ENCODE peak calls at places on chromosomes 5 and 9, in ten cellular contexts. One of them, this sample, is unnamed.

GRCh38 chr9:105828171-105828570 is 133.8 kb downstream of the TMEM38B start:
- DNase-seq in A549: no peak
- DNase-seq in H9: no peak
- DNase-seq in tibial artery: no peak
- DNase-seq in sigmoid colon: no peak
- DNase-seq in right atrium auricular region: no peak
- DNase-seq in Peyer's patch: no peak
- DNase-seq in colonic mucosa: no peak
- DNase-seq in heart left ventricle: no peak
- DNase-seq in uterus: no peak
- DNase-seq in this sample: no peak

GRCh38 chr5:40410231-40410861 is 269.4 kb upstream of the PTGER4 start:
- DNase-seq in A549: no peak
- DNase-seq in H9: no peak
- DNase-seq in tibial artery: no peak
- DNase-seq in sigmoid colon: no peak
- DNase-seq in right atrium auricular region: no peak
- DNase-seq in Peyer's patch: peak; percentile 81
- DNase-seq in colonic mucosa: no peak
- DNase-seq in heart left ventricle: peak; percentile 28
- DNase-seq in uterus: no peak
- DNase-seq in this sample: no peak

GRCh38 chr5:39194466-39195136 is 24.8 kb downstream of the FYB1 start:
- DNase-seq in A549: peak; percentile 49
- DNase-seq in H9: no peak
- DNase-seq in tibial artery: no peak
- DNase-seq in sigmoid colon: no peak
- DNase-seq in right atrium auricular region: no peak
- DNase-seq in Peyer's patch: no peak
- DNase-seq in colonic mucosa: no peak
- DNase-seq in heart left ventricle: no peak
- DNase-seq in uterus: no peak
- DNase-seq in this sample: no peak

GRCh38 chr9:61673664-61674381 is 484.0 kb downstream of the SPATA31A7 start:
- DNase-seq in A549: no peak
- DNase-seq in H9: no peak
- DNase-seq in tibial artery: peak; percentile 58
- DNase-seq in sigmoid colon: no peak
- DNase-seq in right atrium auricular region: peak; percentile 42
- DNase-seq in Peyer's patch: peak; percentile 36
- DNase-seq in colonic mucosa: no peak
- DNase-seq in heart left ventricle: no peak
- DNase-seq in uterus: no peak
- DNase-seq in this sample: peak; percentile 51

GRCh38 chr5:168317521-168318147 is 26.2 kb downstream of the WWC1 start:
- DNase-seq in A549: peak; percentile 95
- DNase-seq in H9: no peak
- DNase-seq in tibial artery: no peak
- DNase-seq in sigmoid colon: no peak
- DNase-seq in right atrium auricular region: no peak
- DNase-seq in Peyer's patch: peak; percentile 60
- DNase-seq in colonic mucosa: no peak
- DNase-seq in heart left ventricle: no peak
- DNase-seq in uterus: no peak
- DNase-seq in this sample: no peak

GRCh38 chr5:133777951-133778350 is 165.6 kb upstream of the FSTL4 start:
- DNase-seq in A549: no peak
- DNase-seq in H9: peak; percentile 6
- DNase-seq in tibial artery: no peak
- DNase-seq in sigmoid colon: no peak
- DNase-seq in right atrium auricular region: no peak
- DNase-seq in Peyer's patch: no peak
- DNase-seq in colonic mucosa: no peak
- DNase-seq in heart left ventricle: no peak
- DNase-seq in uterus: no peak
- DNase-seq in this sample: no peak

GRCh38 chr9:21750021-21750735 is 52.3 kb upstream of the MTAP start:
- DNase-seq in A549: no peak
- DNase-seq in H9: no peak
- DNase-seq in tibial artery: no peak
- DNase-seq in sigmoid colon: no peak
- DNase-seq in right atrium auricular region: no peak
- DNase-seq in Peyer's patch: no peak
- DNase-seq in colonic mucosa: no peak
- DNase-seq in heart left ventricle: no peak
- DNase-seq in uterus: no peak
- DNase-seq in this sample: no peak

GRCh38 chr5:170534177-170534576 is 30.4 kb downstream of the KCNIP1 start:
- DNase-seq in A549: no peak
- DNase-seq in H9: no peak
- DNase-seq in tibial artery: peak; percentile 5
- DNase-seq in sigmoid colon: peak; percentile 7
- DNase-seq in right atrium auricular region: no peak
- DNase-seq in Peyer's patch: no peak
- DNase-seq in colonic mucosa: no peak
- DNase-seq in heart left ventricle: no peak
- DNase-seq in uterus: no peak
- DNase-seq in this sample: no peak

GRCh38 chr5:149700347-149700746 is 29.8 kb upstream of the PPARGC1B start:
- DNase-seq in A549: no peak
- DNase-seq in H9: no peak
- DNase-seq in tibial artery: no peak
- DNase-seq in sigmoid colon: no peak
- DNase-seq in right atrium auricular region: no peak
- DNase-seq in Peyer's patch: no peak
- DNase-seq in colonic mucosa: no peak
- DNase-seq in heart left ventricle: peak; percentile 22
- DNase-seq in uterus: no peak
- DNase-seq in this sample: no peak

GRCh38 chr5:149693482-149693881 is 36.6 kb upstream of the PPARGC1B start:
- DNase-seq in A549: no peak
- DNase-seq in H9: peak; percentile 12
- DNase-seq in tibial artery: no peak
- DNase-seq in sigmoid colon: no peak
- DNase-seq in right atrium auricular region: no peak
- DNase-seq in Peyer's patch: no peak
- DNase-seq in colonic mucosa: no peak
- DNase-seq in heart left ventricle: no peak
- DNase-seq in uterus: no peak
- DNase-seq in this sample: no peak

GRCh38 chr5:149702607-149702952 is 27.5 kb upstream of the PPARGC1B start:
- DNase-seq in A549: no peak
- DNase-seq in H9: no peak
- DNase-seq in tibial artery: no peak
- DNase-seq in sigmoid colon: no peak
- DNase-seq in right atrium auricular region: peak; percentile 38
- DNase-seq in Peyer's patch: no peak
- DNase-seq in colonic mucosa: no peak
- DNase-seq in heart left ventricle: no peak
- DNase-seq in uterus: no peak
- DNase-seq in this sample: no peak

GRCh38 chr5:149694007-149694406 is 36.1 kb upstream of the PPARGC1B start:
- DNase-seq in A549: no peak
- DNase-seq in H9: no peak
- DNase-seq in tibial artery: no peak
- DNase-seq in sigmoid colon: no peak
- DNase-seq in right atrium auricular region: no peak
- DNase-seq in Peyer's patch: no peak
- DNase-seq in colonic mucosa: no peak
- DNase-seq in heart left ventricle: peak; percentile 72
- DNase-seq in uterus: no peak
- DNase-seq in this sample: no peak

DNA sequence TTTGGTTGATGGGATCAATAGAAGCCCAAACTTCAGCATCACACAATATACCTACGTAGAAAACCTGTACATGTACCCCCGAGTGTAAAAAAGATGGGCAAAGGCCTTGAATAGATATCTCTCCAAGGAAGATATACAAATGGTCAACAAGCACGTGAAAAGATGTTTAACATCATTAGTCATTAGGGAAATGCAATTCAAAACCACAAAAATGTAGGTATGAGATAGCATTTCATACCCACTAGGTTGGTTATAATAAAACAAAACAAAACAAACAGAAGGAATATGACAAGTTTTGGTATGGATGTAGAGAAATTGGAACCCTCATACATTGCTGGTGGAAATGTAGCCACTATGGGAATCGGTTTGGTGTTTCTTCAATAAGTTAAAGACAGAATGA is 33.1 kb upstream of the PPARGC1B start:
- DNase-seq in A549: no peak
- DNase-seq in H9: no peak
- DNase-seq in tibial artery: no peak
- DNase-seq in sigmoid colon: no peak
- DNase-seq in right atrium auricular region: no peak
- DNase-seq in Peyer's patch: no peak
- DNase-seq in colonic mucosa: no peak
- DNase-seq in heart left ventricle: no peak
- DNase-seq in uterus: no peak
- DNase-seq in this sample: no peak
- H3K4me1 ChIP-seq in A549: peaks cover 5% of the 10 kb centered on the region
- H3K4me1 ChIP-seq in H9: no peaks in the 10 kb centered on the region
- H3K4me1 ChIP-seq in tibial artery: no peaks in the 10 kb centered on the region
- H3K4me1 ChIP-seq in sigmoid colon: no peaks in the 10 kb centered on the region
- H3K4me1 ChIP-seq in right atrium auricular region: peaks cover 6% of the 10 kb centered on the region
- H3K4me1 ChIP-seq in Peyer's patch: no peaks in the 10 kb centered on the region
- H3K4me1 ChIP-seq in colonic mucosa: no peaks in the 10 kb centered on the region
- H3K4me1 ChIP-seq in heart left ventricle: no peaks in the 10 kb centered on the region
- H3K4me1 ChIP-seq in uterus: no peaks in the 10 kb centered on the region
- H3K4me1 ChIP-seq in this sample: peaks cover 3% of the 10 kb centered on the region

GRCh38 chr5:69217732-69218568 is 16.7 kb upstream of the CDK7 start:
- DNase-seq in A549: peak; percentile 96
- DNase-seq in H9: peak; percentile 96
- DNase-seq in tibial artery: peak; percentile 98
- DNase-seq in sigmoid colon: peak; percentile 98
- DNase-seq in right atrium auricular region: peak; percentile 96
- DNase-seq in Peyer's patch: peak; percentile 95
- DNase-seq in colonic mucosa: peak; percentile 99
- DNase-seq in heart left ventricle: peak; percentile 98
- DNase-seq in uterus: peak; percentile 97
- DNase-seq in this sample: peak; percentile 99
- TF ChIP-seq CTCF in A549: no peak
- TF ChIP-seq CTCF in H9: peak; percentile 37
- TF ChIP-seq CTCF in tibial artery: peak; percentile 50
- TF ChIP-seq CTCF in sigmoid colon: no peak
- TF ChIP-seq CTCF in right atrium auricular region: peak; percentile 26
- TF ChIP-seq CTCF in Peyer's patch: peak; percentile 45
- TF ChIP-seq CTCF in colonic mucosa: no peak
- TF ChIP-seq CTCF in heart left ventricle: peak; percentile 26
- TF ChIP-seq CTCF in uterus: no peak
- TF ChIP-seq CTCF in this sample: no peak

GRCh38 chr9:131658753-131659129 is 81.1 kb downstream of the RAPGEF1 start:
- DNase-seq in A549: no peak
- DNase-seq in H9: no peak
- DNase-seq in tibial artery: no peak
- DNase-seq in sigmoid colon: no peak
- DNase-seq in right atrium auricular region: no peak
- DNase-seq in Peyer's patch: no peak
- DNase-seq in colonic mucosa: no peak
- DNase-seq in heart left ventricle: no peak
- DNase-seq in uterus: no peak
- DNase-seq in this sample: no peak

GRCh38 chr9:131657456-131657855 is 82.4 kb downstream of the RAPGEF1 start:
- DNase-seq in A549: no peak
- DNase-seq in H9: no peak
- DNase-seq in tibial artery: no peak
- DNase-seq in sigmoid colon: no peak
- DNase-seq in right atrium auricular region: no peak
- DNase-seq in Peyer's patch: peak; percentile 75
- DNase-seq in colonic mucosa: no peak
- DNase-seq in heart left ventricle: no peak
- DNase-seq in uterus: no peak
- DNase-seq in this sample: no peak

GRCh38 chr9:131657890-131658752 is 81.8 kb downstream of the RAPGEF1 start:
- DNase-seq in A549: peak; percentile 64
- DNase-seq in H9: no peak
- DNase-seq in tibial artery: no peak
- DNase-seq in sigmoid colon: no peak
- DNase-seq in right atrium auricular region: no peak
- DNase-seq in Peyer's patch: no peak
- DNase-seq in colonic mucosa: no peak
- DNase-seq in heart left ventricle: no peak
- DNase-seq in uterus: no peak
- DNase-seq in this sample: no peak

GRCh38 chr9:131656356-131657030 is 83.4 kb downstream of the RAPGEF1 start:
- DNase-seq in A549: no peak
- DNase-seq in H9: no peak
- DNase-seq in tibial artery: peak; percentile 85
- DNase-seq in sigmoid colon: peak; percentile 83
- DNase-seq in right atrium auricular region: peak; percentile 85
- DNase-seq in Peyer's patch: peak; percentile 95
- DNase-seq in colonic mucosa: peak; percentile 50
- DNase-seq in heart left ventricle: peak; percentile 74
- DNase-seq in uterus: no peak
- DNase-seq in this sample: peak; percentile 85

DNA sequence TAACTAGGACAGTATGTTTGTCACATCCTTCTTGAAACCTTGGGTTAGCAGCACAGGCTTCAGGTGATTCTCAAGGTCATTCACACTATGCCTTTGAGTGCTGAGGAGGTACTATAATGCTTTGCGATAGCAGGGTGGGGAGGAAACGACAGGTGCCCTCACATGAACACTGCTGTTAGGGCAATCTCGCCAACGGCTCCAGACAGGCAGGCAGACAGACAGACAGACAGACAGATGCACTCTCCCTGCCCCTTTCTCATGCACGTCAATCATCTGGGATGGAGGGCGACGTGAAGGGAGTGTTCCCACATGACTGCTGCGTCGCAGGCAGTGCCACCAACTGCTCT is 82.9 kb downstream of the RAPGEF1 start:
- DNase-seq in A549: no peak
- DNase-seq in H9: no peak
- DNase-seq in tibial artery: no peak
- DNase-seq in sigmoid colon: no peak
- DNase-seq in right atrium auricular region: no peak
- DNase-seq in Peyer's patch: no peak
- DNase-seq in colonic mucosa: no peak
- DNase-seq in heart left ventricle: no peak
- DNase-seq in uterus: no peak
- DNase-seq in this sample: no peak
- H3K4me1 ChIP-seq in A549: peaks cover 41% of the 10 kb centered on the region
- H3K4me1 ChIP-seq in H9: peaks cover 24% of the 10 kb centered on the region
- H3K4me1 ChIP-seq in tibial artery: peaks cover 20% of the 10 kb centered on the region
- H3K4me1 ChIP-seq in sigmoid colon: peaks cover 34% of the 10 kb centered on the region
- H3K4me1 ChIP-seq in right atrium auricular region: peaks cover 61% of the 10 kb centered on the region
- H3K4me1 ChIP-seq in Peyer's patch: peaks cover 58% of the 10 kb centered on the region
- H3K4me1 ChIP-seq in colonic mucosa: peaks cover 9% of the 10 kb centered on the region
- H3K4me1 ChIP-seq in heart left ventricle: peaks cover 18% of the 10 kb centered on the region
- H3K4me1 ChIP-seq in uterus: no peaks in the 10 kb centered on the region
- H3K4me1 ChIP-seq in this sample: peaks cover 37% of the 10 kb centered on the region

GRCh38 chr5:14681236-14681752 is 16.8 kb downstream of the OTULIN start:
- DNase-seq in A549: no peak
- DNase-seq in H9: no peak
- DNase-seq in tibial artery: no peak
- DNase-seq in sigmoid colon: no peak
- DNase-seq in right atrium auricular region: no peak
- DNase-seq in Peyer's patch: no peak
- DNase-seq in colonic mucosa: no peak
- DNase-seq in heart left ventricle: peak; percentile 33
- DNase-seq in uterus: no peak
- DNase-seq in this sample: no peak

GRCh38 chr5:14685757-14686156 is 21.2 kb downstream of the OTULIN start:
- DNase-seq in A549: peak; percentile 62
- DNase-seq in H9: no peak
- DNase-seq in tibial artery: no peak
- DNase-seq in sigmoid colon: no peak
- DNase-seq in right atrium auricular region: no peak
- DNase-seq in Peyer's patch: no peak
- DNase-seq in colonic mucosa: peak; percentile 33
- DNase-seq in heart left ventricle: no peak
- DNase-seq in uterus: no peak
- DNase-seq in this sample: no peak

GRCh38 chr5:14686517-14686916 is 22.0 kb downstream of the OTULIN start:
- DNase-seq in A549: no peak
- DNase-seq in H9: no peak
- DNase-seq in tibial artery: no peak
- DNase-seq in sigmoid colon: no peak
- DNase-seq in right atrium auricular region: no peak
- DNase-seq in Peyer's patch: no peak
- DNase-seq in colonic mucosa: no peak
- DNase-seq in heart left ventricle: no peak
- DNase-seq in uterus: no peak
- DNase-seq in this sample: no peak

GRCh38 chr5:14684757-14685156 is 20.2 kb downstream of the OTULIN start:
- DNase-seq in A549: no peak
- DNase-seq in H9: no peak
- DNase-seq in tibial artery: no peak
- DNase-seq in sigmoid colon: no peak
- DNase-seq in right atrium auricular region: no peak
- DNase-seq in Peyer's patch: no peak
- DNase-seq in colonic mucosa: no peak
- DNase-seq in heart left ventricle: no peak
- DNase-seq in uterus: no peak
- DNase-seq in this sample: no peak

DNA sequence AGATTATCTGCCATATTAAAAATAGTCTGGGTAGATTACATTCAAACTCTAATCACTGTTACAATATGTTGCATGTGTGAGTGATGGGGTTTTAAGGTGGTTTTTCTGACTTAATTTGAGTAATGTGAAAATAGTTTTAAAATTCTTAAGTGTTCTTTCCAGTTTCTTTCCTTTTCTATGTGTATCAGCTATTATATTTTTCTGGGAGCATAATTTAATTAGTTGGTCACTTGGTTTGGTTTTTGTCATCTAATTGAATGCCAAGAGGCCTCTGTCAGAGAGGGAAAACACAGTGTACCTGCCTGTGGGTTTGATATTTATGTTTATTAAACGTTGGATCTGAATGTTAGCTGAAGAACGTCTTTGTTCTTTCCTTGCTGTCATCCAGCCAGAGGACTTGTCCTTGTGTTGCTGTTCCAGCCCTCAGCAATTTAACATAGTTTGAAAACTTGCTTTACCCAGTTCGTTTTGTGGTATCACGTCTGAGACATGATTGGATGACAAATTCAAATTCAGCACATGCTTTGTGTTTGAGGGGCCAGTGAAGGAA is 19.5 kb downstream of the OTULIN start:
- DNase-seq in A549: no peak
- DNase-seq in H9: no peak
- DNase-seq in tibial artery: no peak
- DNase-seq in sigmoid colon: no peak
- DNase-seq in right atrium auricular region: no peak
- DNase-seq in Peyer's patch: no peak
- DNase-seq in colonic mucosa: no peak
- DNase-seq in heart left ventricle: no peak
- DNase-seq in uterus: no peak
- DNase-seq in this sample: no peak
- TF ChIP-seq CTCF in A549: no peak
- TF ChIP-seq CTCF in H9: no peak
- TF ChIP-seq CTCF in tibial artery: no peak
- TF ChIP-seq CTCF in sigmoid colon: no peak
- TF ChIP-seq CTCF in right atrium auricular region: no peak
- TF ChIP-seq CTCF in Peyer's patch: no peak
- TF ChIP-seq CTCF in colonic mucosa: no peak
- TF ChIP-seq CTCF in heart left ventricle: no peak
- TF ChIP-seq CTCF in uterus: no peak
- TF ChIP-seq CTCF in this sample: no peak